ENCODE peak calls at places on chromosomes 6 and 20, in five cellular contexts. I is tibial artery; X is psoas muscle; S is lower lobe of right lung; M is CD8-positive, alpha-beta T cell. Q is an unnamed sample.

GRCh38 chr20:35606127-35606526 is 9.5 kb upstream of the SPAG4 start:
- DNase-seq in I (peak; percentile 42), X (no peak), S (no peak), M (no peak), Q (no peak)

GRCh38 chr6:42026540-42026939 is 23.8 kb upstream of the TAF8 start:
- DNase-seq in I (no peak), X (no peak), S (no peak), M (no peak), Q (no peak)

GRCh38 chr6:41894366-41895299 is 542 bp downstream of the USP49 start:
- DNase-seq in I (no peak), X (no peak), S (no peak), M (peak; percentile 11), Q (no peak)

GRCh38 chr6:56595490-56596122 is 47.1 kb downstream of the DST start:
- DNase-seq in I (no peak), X (no peak), S (no peak), M (peak; percentile 16), Q (no peak)

GRCh38 chr6:31007694-31008093 is 2.6 kb upstream of the MUC22 start:
- DNase-seq in I (no peak), X (no peak), S (no peak), M (no peak), Q (no peak)

GRCh38 chr20:32465092-32465900 is 107.2 kb downstream of the ASXL1 start:
- DNase-seq in I (no peak), X (peak; percentile 68), S (peak; percentile 89), M (no peak), Q (peak; percentile 81)

GRCh38 chr20:2814587-2815051 is at the start of gene C20orf141:
- DNase-seq in I (no peak), X (peak; percentile 58), S (no peak), M (no peak), Q (no peak)

GRCh38 chr6:18752278-18753057 is 365.3 kb downstream of the RNF144B start:
- DNase-seq in I (no peak), X (no peak), S (no peak), M (no peak), Q (no peak)

GRCh38 chr20:43942661-43943285 is 28.1 kb downstream of the TOX2 start:
- DNase-seq in I (no peak), X (no peak), S (no peak), M (no peak), Q (no peak)

GRCh38 chr6:115467726-115468125 is 593.0 kb downstream of the FRK start:
- DNase-seq in I (no peak), X (no peak), S (no peak), M (no peak), Q (no peak)

GRCh38 chr20:63787302-63787701 is 43.8 kb downstream of the ZBTB46 start:
- DNase-seq in I (no peak), X (no peak), S (no peak), M (no peak), Q (no peak)

GRCh38 chr6:90940812-90941481 is 354.1 kb upstream of the MAP3K7 start:
- DNase-seq in I (no peak), X (no peak), S (no peak), M (no peak), Q (no peak)

GRCh38 chr20:53609501-53610445 is 16.1 kb upstream of the ZNF217 start:
- DNase-seq in I (no peak), X (peak; percentile 30), S (peak; percentile 75), M (peak; percentile 84), Q (peak; percentile 68)

GRCh38 chr6:150865043-150865405 is 478 bp upstream of the MTHFD1L start:
- DNase-seq in I (no peak), X (no peak), S (no peak), M (no peak), Q (no peak)

GRCh38 chr6:100228437-100229424 is 234.7 kb upstream of the MCHR2 start:
- DNase-seq in I (peak; percentile 78), X (peak; percentile 69), S (peak; percentile 83), M (peak; percentile 23), Q (peak; percentile 67)

GRCh38 chr6:167945937-167946485 is 51.5 kb upstream of the KIF25 start:
- DNase-seq in I (no peak), X (no peak), S (no peak), M (no peak), Q (no peak)

GRCh38 chr20:63641146-63641791 is 12.0 kb downstream of the STMN3 start:
- DNase-seq in I (peak; percentile 72), X (no peak), S (peak; percentile 77), M (peak; percentile 59), Q (no peak)

GRCh38 chr6:168637853-168638252 is 196.9 kb downstream of the SMOC2 start:
- DNase-seq in I (no peak), X (no peak), S (no peak), M (no peak), Q (no peak)

GRCh38 chr6:3850451-3851203 is 1.5 kb downstream of the FAM50B start:
- DNase-seq in I (no peak), X (no peak), S (no peak), M (no peak), Q (no peak)

GRCh38 chr6:75611702-75612375 is 10.2 kb downstream of the SENP6 start:
- DNase-seq in I (no peak), X (no peak), S (no peak), M (peak; percentile 18), Q (no peak)

GRCh38 chr6:120514544-120514943 is 819.7 kb downstream of the TBC1D32 start:
- DNase-seq in I (no peak), X (no peak), S (no peak), M (no peak), Q (no peak)

GRCh38 chr20:51416532-51417244 is 125.8 kb downstream of the NFATC2 start:
- DNase-seq in I (no peak), X (no peak), S (no peak), M (no peak), Q (no peak)

GRCh38 chr20:208937-209566 is 18.0 kb upstream of the DEFB129 start:
- DNase-seq in I (no peak), X (no peak), S (no peak), M (no peak), Q (no peak)

GRCh38 chr20:214383-214782 is 12.7 kb upstream of the DEFB129 start:
- DNase-seq in I (no peak), X (no peak), S (no peak), M (no peak), Q (no peak)

GRCh38 chr20:215796-216195 is 11.3 kb upstream of the DEFB129 start:
- DNase-seq in I (no peak), X (no peak), S (no peak), M (no peak), Q (no peak)

GRCh38 chr20:210809-211502 is 16.1 kb upstream of the DEFB129 start:
- DNase-seq in I (no peak), X (no peak), S (no peak), M (no peak), Q (no peak)
- H3K4me1 ChIP-seq in I (no peaks in the 10 kb centered on the region), X (no peaks in the 10 kb centered on the region), S (no peaks in the 10 kb centered on the region), M (no peaks in the 10 kb centered on the region), Q (no peaks in the 10 kb centered on the region)

DNA sequence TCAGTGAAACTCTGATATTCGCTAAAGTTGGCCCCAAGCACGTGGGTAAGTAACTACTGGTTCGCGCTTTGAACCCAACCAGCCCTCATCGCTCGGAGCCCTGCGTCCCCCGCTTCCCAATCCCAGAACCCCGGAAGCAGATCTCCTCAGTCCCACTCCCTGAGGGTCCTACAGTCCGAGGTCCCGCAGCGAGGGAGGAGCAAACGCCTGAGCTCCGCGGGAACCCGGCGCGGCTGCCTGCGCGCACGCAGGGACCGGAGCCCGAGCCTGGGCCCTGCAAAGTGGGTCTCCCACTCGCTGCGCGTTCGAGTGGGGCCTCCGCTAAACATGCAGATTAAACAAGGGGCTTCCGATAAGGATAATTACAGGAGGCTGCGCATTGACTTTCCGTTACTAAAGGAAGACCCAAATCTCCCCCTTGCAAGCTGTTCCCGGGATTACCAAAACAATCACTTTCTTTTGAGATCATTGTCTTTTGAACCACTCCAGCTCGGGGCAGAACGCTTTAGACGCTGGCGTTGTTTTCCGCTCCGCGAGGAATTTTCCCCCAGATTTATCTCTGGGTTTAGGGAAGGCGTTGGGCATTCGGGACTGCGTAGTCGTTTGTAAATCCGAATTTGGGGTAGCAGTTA is 1.3 kb upstream of the VSX1 start:
- DNase-seq in I (no peak), X (no peak), S (no peak), M (no peak), Q (no peak)
- H3K4me3 ChIP-seq in I (no peak overlapping the region), X (peak overlapping the region; percentile 2), S (no peak overlapping the region), M (no peak overlapping the region), Q (no peak overlapping the region)

GRCh38 chr6:140183881-140184280 is 809.4 kb upstream of the CITED2 start:
- DNase-seq in I (no peak), X (no peak), S (no peak), M (no peak), Q (no peak)
- H3K27ac ChIP-seq in I (no peak overlapping the region), X (no peak overlapping the region), S (no peak overlapping the region), M (no peak overlapping the region), Q (no peak overlapping the region)

GRCh38 chr6:154354265-154354777 is 2.3 kb downstream of the IPCEF1 start:
- DNase-seq in I (no peak), X (no peak), S (no peak), M (no peak), Q (no peak)

GRCh38 chr6:154352898-154353585 is 3.6 kb downstream of the IPCEF1 start:
- DNase-seq in I (no peak), X (no peak), S (no peak), M (no peak), Q (no peak)

GRCh38 chr6:154347981-154348380 is 8.6 kb downstream of the IPCEF1 start:
- DNase-seq in I (no peak), X (no peak), S (no peak), M (no peak), Q (no peak)

GRCh38 chr6:154345811-154346210 is 10.8 kb downstream of the IPCEF1 start:
- DNase-seq in I (no peak), X (no peak), S (no peak), M (no peak), Q (no peak)

DNA sequence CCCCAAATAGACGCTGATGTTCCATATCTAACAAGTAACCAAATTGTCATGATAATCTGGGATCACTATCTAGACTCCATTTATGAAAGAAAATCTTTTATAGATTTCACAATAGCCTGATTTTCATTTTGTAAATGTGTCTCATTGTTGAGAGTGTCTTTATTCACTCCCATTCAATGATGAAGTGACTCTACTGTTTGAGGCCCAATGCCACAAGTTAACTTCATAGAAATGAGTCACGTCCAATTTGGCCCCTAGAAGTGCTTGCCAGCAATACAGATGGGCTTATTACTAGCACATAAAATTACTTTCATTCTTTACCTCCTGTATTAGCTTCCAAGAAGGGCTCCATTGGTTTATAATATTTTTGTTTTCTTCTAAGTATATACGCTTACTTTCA is 6.3 kb downstream of the IPCEF1 start:
- DNase-seq in I (no peak), X (no peak), S (no peak), M (no peak), Q (no peak)
- H3K4me1 ChIP-seq in I (no peaks in the 10 kb centered on the region), X (no peaks in the 10 kb centered on the region), S (peaks cover 11% of the 10 kb centered on the region), M (no peaks in the 10 kb centered on the region), Q (no peaks in the 10 kb centered on the region)

DNA sequence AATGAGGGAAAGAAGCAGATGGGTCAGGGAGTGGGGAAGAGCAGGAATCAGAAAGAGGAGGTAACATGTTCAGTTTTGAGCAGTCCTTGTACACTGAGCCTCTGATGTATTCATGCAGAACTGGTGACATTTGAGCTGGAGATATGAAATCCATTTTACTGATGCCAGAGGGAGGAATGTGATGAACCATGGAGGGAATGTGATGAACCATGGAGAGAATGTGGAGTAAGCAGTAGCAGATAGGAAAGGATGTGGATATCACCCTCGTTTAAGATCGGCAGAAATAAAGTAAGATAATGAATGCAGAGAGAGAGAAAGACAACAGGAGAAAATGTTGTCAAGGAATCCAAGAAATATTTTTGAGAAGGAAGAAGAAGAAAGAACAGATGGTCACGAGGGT is 231.6 kb downstream of the TBXT start:
- DNase-seq in I (no peak), X (no peak), S (no peak), M (no peak), Q (no peak)
- H3K4me3 ChIP-seq in I (no peak overlapping the region), X (no peak overlapping the region), S (no peak overlapping the region), M (no peak overlapping the region), Q (no peak overlapping the region)

GRCh38 chr6:36076178-36077088 is 48.8 kb downstream of the MAPK14 start:
- DNase-seq in I (no peak), X (no peak), S (no peak), M (no peak), Q (no peak)
- H3K27ac ChIP-seq in I (no peak overlapping the region), X (no peak overlapping the region), S (no peak overlapping the region), M (no peak overlapping the region), Q (no peak overlapping the region)